ENCODE peak calls at places on chromosomes 6 and 20, in six cellular contexts. P is hypothalamus; T is fibroblast of the aortic adventitia; A is anterior cingulate cortex; F is H7; Q is effector memory CD8-positive, alpha-beta T cell. R is an unnamed sample.
A peak's percentile ranks its signal among the peaks of the same experiment; 100 is the strongest.

GRCh38 chr6:41894366-41895299 is 542 bp downstream of the USP49 start:
- DNase-seq in Q (no peak), A (no peak), T (no peak), F (no peak), P (no peak), R (peak; percentile 54)

GRCh38 chr6:37339911-37340638 is 13.7 kb upstream of the RNF8 start:
- DNase-seq in P (no peak), F (no peak), Q (no peak), T (no peak), A (no peak), R (no peak)

GRCh38 chr20:8304124-8304800 is 172.2 kb downstream of the PLCB1 start:
- DNase-seq in Q (no peak), T (peak; percentile 41), A (no peak), F (no peak), P (no peak), R (no peak)

GRCh38 chr6:39102024-39102820 is 12.8 kb downstream of the SAYSD1 start:
- DNase-seq in Q (no peak), F (peak; percentile 80), T (peak; percentile 94), P (no peak), A (no peak), R (peak; percentile 48)

GRCh38 chr6:8113260-8113659 is 10.9 kb upstream of the EEF1E1 start:
- DNase-seq in P (no peak), F (no peak), A (no peak), Q (no peak), T (peak; percentile 49), R (peak; percentile 61)

GRCh38 chr6:123967900-123968299 is 164.2 kb downstream of the NKAIN2 start:
- DNase-seq in A (no peak), Q (no peak), P (no peak), T (no peak), F (no peak), R (no peak)

GRCh38 chr20:61861054-61861841 is 204.4 kb downstream of the TAF4 start:
- DNase-seq in F (no peak), A (no peak), P (no peak), Q (no peak), T (no peak), R (no peak)

GRCh38 chr20:50762435-50763201 is 31.2 kb downstream of the PARD6B start:
- DNase-seq in A (peak; percentile 77), F (no peak), Q (no peak), T (peak; percentile 73), P (no peak), R (peak; percentile 84)

GRCh38 chr20:20702330-20703245 is 9.9 kb downstream of the RALGAPA2 start:
- DNase-seq in A (no peak), T (no peak), Q (no peak), P (no peak), F (no peak), R (no peak)

GRCh38 chr20:58963060-58963584 is 17.9 kb upstream of the NELFCD start:
- DNase-seq in F (peak; percentile 76), P (no peak), T (no peak), A (no peak), Q (no peak), R (no peak)

GRCh38 chr6:67265996-67266768 is 1368.9 kb upstream of the ADGRB3 start:
- DNase-seq in F (no peak), T (no peak), P (no peak), A (no peak), Q (no peak), R (no peak)

GRCh38 chr20:20489623-20490341 is 121.9 kb downstream of the INSM1 start:
- DNase-seq in P (no peak), F (no peak), Q (no peak), T (no peak), A (no peak), R (no peak)

GRCh38 chr6:9103876-9104521 is 668.7 kb upstream of the SLC35B3 start:
- DNase-seq in Q (no peak), T (no peak), F (peak; percentile 3), P (no peak), A (no peak), R (no peak)

GRCh38 chr20:44030394-44030793 is 115.7 kb downstream of the TOX2 start:
- DNase-seq in T (no peak), Q (no peak), A (no peak), P (no peak), F (no peak), R (no peak)

GRCh38 chr20:32707691-32708581 is 34.2 kb upstream of the C20orf203 start:
- DNase-seq in Q (no peak), P (no peak), F (no peak), T (no peak), A (no peak), R (peak; percentile 61)

GRCh38 chr6:42781546-42781810 is 374 bp upstream of the BICRAL start:
- DNase-seq in Q (no peak), F (no peak), A (no peak), P (no peak), T (peak; percentile 42), R (no peak)

R was measured in GM23248.